ENCODE peak calls at places on chromosome 11, in five cellular contexts. D, E, I, A and M are unnamed samples.

GRCh38 chr11:10451399-10452116 is 3.5 kb upstream of the AMPD3 start:
- DNase-seq in D (no peak), E (no peak), I (no peak), A (no peak), M (no peak)

GRCh38 chr11:44365616-44366015 is 55.7 kb upstream of the ALX4 start:
- DNase-seq in D (no peak), E (no peak), I (no peak), A (no peak), M (no peak)

GRCh38 chr11:105226062-105226461 is 86.5 kb upstream of the CARD18 start:
- DNase-seq in D (no peak), E (no peak), I (peak), A (peak), M (no peak)

GRCh38 chr11:96622026-96622634 is 232.3 kb downstream of the JRKL start:
- DNase-seq in D (no peak), E (no peak), I (no peak), A (no peak), M (no peak)

GRCh38 chr11:36684840-36685800 is 87.1 kb upstream of the RAG2 start:
- DNase-seq in D (no peak), E (no peak), I (no peak), A (no peak), M (no peak)

GRCh38 chr11:10568486-10568941 is at the start of gene LYVE1:
- DNase-seq in D (peak), E (no peak), I (no peak), A (no peak), M (peak)

GRCh38 chr11:103806130-103806900 is 230.1 kb upstream of the DDI1 start:
- DNase-seq in D (no peak), E (peak), I (peak), A (peak), M (peak)

GRCh38 chr11:472816-473215 is 22.7 kb downstream of the PTDSS2 start:
- DNase-seq in D (no peak), E (no peak), I (no peak), A (no peak), M (no peak)

GRCh38 chr11:72378704-72379383 is 55.5 kb downstream of the CLPB start:
- DNase-seq in D (no peak), E (no peak), I (peak), A (peak), M (no peak)

GRCh38 chr11:68724293-68724692 is 27.0 kb downstream of the TESMIN start:
- DNase-seq in D (no peak), E (no peak), I (no peak), A (no peak), M (no peak)

GRCh38 chr11:45913514-45913913 is 4.2 kb downstream of the PEX16 start:
- DNase-seq in D (no peak), E (no peak), I (no peak), A (no peak), M (no peak)

GRCh38 chr11:70495351-70496310 is 97.3 kb downstream of the CTTN start:
- DNase-seq in D (no peak), E (no peak), I (no peak), A (no peak), M (no peak)

GRCh38 chr11:124798991-124799383 is 1.2 kb downstream of the MSANTD2 start:
- DNase-seq in D (no peak), E (peak), I (peak), A (peak), M (peak)

GRCh38 chr11:68832476-68833176 is 9.1 kb downstream of the CPT1A start:
- DNase-seq in D (no peak), E (peak), I (peak), A (no peak), M (no peak)

GRCh38 chr11:9747816-9748215 is 83.9 kb downstream of the SWAP70 start:
- DNase-seq in D (no peak), E (no peak), I (no peak), A (no peak), M (no peak)

GRCh38 chr11:77114089-77114463 is 11.4 kb downstream of the OMP start:
- DNase-seq in D (no peak), E (no peak), I (no peak), A (no peak), M (no peak)

GRCh38 chr11:133134561-133135173 is 397.6 kb downstream of the OPCML start:
- DNase-seq in D (peak), E (peak), I (peak), A (peak), M (peak)

GRCh38 chr11:72787262-72788104 is 6.4 kb downstream of the STARD10 start:
- DNase-seq in D (peak), E (no peak), I (no peak), A (no peak), M (no peak)

GRCh38 chr11:47983464-47984397 is 3.4 kb downstream of the PTPRJ start:
- DNase-seq in D (no peak), E (no peak), I (peak), A (peak), M (no peak)

GRCh38 chr11:65867284-65868071 is 5.1 kb downstream of the EFEMP2 start:
- DNase-seq in D (no peak), E (no peak), I (no peak), A (no peak), M (no peak)

GRCh38 chr11:100562102-100562501 is 125.0 kb upstream of the ARHGAP42 start:
- DNase-seq in D (no peak), E (peak), I (peak), A (peak), M (peak)

GRCh38 chr11:66429983-66430602 is 8.6 kb downstream of the MRPL11 start:
- DNase-seq in D (peak), E (peak), I (peak), A (peak), M (peak)

GRCh38 chr11:111735262-111736116 is 30.7 kb downstream of the PPP2R1B start:
- DNase-seq in D (no peak), E (peak), I (peak), A (peak), M (peak)

GRCh38 chr11:120128392-120129172 is 9.3 kb downstream of the TRIM29 start:
- DNase-seq in D (peak), E (peak), I (peak), A (peak), M (no peak)

GRCh38 chr11:87425391-87425790 is 387.7 kb downstream of the TMEM135 start:
- DNase-seq in D (no peak), E (peak), I (peak), A (peak), M (no peak)

GRCh38 chr11:76680517-76681425 is 10.2 kb upstream of the LRRC32 start:
- DNase-seq in D (peak), E (peak), I (peak), A (peak), M (peak)

GRCh38 chr11:122733301-122733686 is 77.8 kb downstream of the UBASH3B start:
- DNase-seq in D (no peak), E (no peak), I (no peak), A (peak), M (peak)

GRCh38 chr11:6596237-6596877 is 7.1 kb downstream of the RRP8 start:
- DNase-seq in D (no peak), E (no peak), I (no peak), A (no peak), M (no peak)

GRCh38 chr11:66326261-66327111 is 9.6 kb upstream of the CD248 start:
- DNase-seq in D (no peak), E (no peak), I (peak), A (no peak), M (no peak)

DNA sequence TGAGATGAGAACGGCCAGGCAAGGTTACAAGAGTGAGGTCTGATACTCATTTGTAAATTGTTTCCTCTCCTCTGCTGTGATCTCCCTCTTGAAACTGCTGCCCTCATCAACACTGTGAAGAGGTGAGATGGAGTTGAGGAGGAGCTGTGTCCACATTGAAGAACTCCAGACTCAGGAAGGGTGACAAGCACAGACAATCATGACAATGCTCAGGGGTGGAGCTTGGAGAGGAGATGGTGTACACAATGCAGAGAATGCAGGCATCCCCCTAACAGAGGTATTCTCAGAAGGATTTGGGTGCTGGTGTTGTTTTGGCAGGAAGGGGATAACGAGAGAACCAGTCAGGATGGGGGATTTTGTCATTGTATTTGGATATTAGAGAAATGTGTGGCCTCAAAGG is 21.5 kb upstream of the MMP7 start:
- DNase-seq in D (no peak), E (no peak), I (no peak), A (no peak), M (no peak)
- H2AFZ ChIP-seq in D (no peak), E (peak), I (no peak), A (peak), M (no peak)

GRCh38 chr11:128757235-128757711 is 63.4 kb downstream of the FLI1 start:
- DNase-seq in D (no peak), E (peak), I (peak), A (peak), M (peak)
- H3K4me2 ChIP-seq in D (no peak), E (no peak), I (no peak), A (no peak), M (no peak)

GRCh38 chr11:35166369-35167360 is 27.7 kb downstream of the CD44 start:
- DNase-seq in D (no peak), E (peak), I (peak), A (peak), M (peak)
- H3K9ac ChIP-seq in D (no peak), E (peak), I (peak), A (peak), M (peak)

DNA sequence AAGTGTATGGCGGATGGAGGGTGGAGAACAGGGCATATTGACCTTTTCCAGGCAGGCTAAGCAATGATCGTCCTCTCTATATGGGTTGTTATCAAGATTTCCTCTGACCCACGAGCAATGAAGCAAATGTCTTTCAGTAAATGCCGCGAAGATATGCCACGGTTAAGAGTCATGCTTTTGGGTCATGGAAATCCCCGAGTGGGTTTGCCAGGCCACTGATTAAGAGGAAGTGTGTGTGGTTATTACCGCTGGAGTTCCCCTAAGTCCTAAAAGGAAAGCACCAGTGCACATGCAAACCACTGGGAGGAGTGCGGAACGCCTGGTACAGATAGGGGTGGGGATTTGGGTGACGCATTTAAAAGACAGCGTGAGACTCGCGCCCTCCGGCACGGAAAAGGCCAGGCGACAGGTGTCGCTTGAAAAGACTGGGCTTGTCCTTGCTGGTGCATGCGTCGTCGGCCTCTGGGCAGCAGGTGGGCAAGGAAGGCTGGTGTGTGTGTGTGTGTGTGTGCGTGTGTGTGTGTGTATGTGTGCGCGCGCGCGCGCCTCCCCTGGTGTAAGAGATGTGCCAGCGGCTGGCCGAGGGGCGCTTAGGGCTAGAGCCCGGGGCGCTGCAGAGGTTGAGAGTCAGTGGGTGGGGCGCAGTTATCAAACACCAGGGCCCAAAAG is at the start of gene BIRC3:
- DNase-seq in D (peak), E (peak), I (peak), A (peak), M (peak)
- H2AFZ ChIP-seq in D (peak), E (peak), I (peak), A (peak), M (peak)

GRCh38 chr11:57313071-57313787 is 11.5 kb downstream of the TNKS1BP1 start:
- DNase-seq in D (no peak), E (no peak), I (no peak), A (no peak), M (no peak)

GRCh38 chr11:57314221-57314973 is 10.4 kb downstream of the TNKS1BP1 start:
- DNase-seq in D (no peak), E (no peak), I (no peak), A (no peak), M (no peak)

GRCh38 chr11:57313788-57314135 is 11.0 kb downstream of the TNKS1BP1 start:
- DNase-seq in D (no peak), E (no peak), I (no peak), A (no peak), M (no peak)

GRCh38 chr11:57311109-57311936 is 13.4 kb downstream of the TNKS1BP1 start:
- DNase-seq in D (peak), E (peak), I (peak), A (peak), M (peak)

GRCh38 chr11:57312511-57313021 is 12.2 kb downstream of the TNKS1BP1 start:
- DNase-seq in D (no peak), E (no peak), I (no peak), A (no peak), M (no peak)
- H3K4me2 ChIP-seq in D (no peak), E (no peak), I (no peak), A (no peak), M (no peak)

GRCh38 chr11:61952882-61953281 is 2.7 kb downstream of the BEST1 start:
- DNase-seq in D (no peak), E (no peak), I (no peak), A (no peak), M (no peak)

GRCh38 chr11:61955031-61955415 is 4.9 kb downstream of the BEST1 start:
- DNase-seq in D (peak), E (peak), I (peak), A (peak), M (no peak)

GRCh38 chr11:61956191-61957027 is 6.3 kb downstream of the BEST1 start:
- DNase-seq in D (no peak), E (no peak), I (no peak), A (no peak), M (no peak)

GRCh38 chr11:61955416-61956135 is 5.4 kb downstream of the BEST1 start:
- DNase-seq in D (no peak), E (no peak), I (peak), A (no peak), M (peak)

DNA sequence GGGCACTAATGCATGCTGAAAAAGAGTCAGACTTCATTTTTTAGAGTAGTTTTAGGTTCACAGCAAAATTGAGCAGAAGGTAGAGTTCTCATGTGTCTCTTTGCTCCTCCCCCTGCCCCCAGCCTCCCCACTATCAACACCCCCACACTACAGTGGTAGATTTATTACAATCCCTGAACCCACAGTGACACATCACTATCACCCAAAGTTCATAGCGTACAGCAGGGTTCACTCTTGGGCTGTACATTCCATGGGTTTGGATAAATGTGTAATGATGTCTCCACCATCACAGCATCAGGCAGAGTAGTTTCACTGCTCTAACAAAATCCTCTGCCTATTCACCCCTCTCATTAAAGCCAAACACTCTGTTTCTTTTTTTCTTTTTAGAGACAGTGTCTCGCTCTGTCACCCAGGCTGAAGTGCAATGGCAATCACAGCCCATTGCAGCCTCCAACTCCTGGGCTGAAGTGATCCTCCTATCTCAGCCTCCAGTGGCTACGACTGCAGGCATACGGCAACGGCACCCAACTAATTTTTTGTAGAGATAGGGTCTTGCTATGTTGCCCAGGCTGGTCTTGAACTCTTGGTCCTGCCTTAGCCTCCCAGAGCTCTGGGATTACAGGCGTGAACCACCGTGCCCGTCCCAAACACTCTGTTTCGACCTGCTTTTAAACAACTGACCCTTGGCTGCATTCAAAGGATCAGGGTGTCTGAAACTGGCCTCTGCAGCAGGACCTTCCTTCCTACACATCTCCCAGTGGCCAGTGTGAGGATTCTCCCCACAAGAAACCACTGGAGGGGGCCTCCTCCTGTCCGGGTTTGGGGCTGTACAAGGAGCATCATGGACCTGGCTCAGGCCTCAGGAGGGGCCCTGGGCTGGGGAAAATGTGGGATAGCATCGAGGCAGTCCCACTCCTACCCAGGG is 4.2 kb downstream of the BEST1 start:
- DNase-seq in D (no peak), E (no peak), I (peak), A (no peak), M (no peak)
- H3K9ac ChIP-seq in D (no peak), E (no peak), I (peak), A (peak), M (no peak)